ENCODE peak calls at places on chromosomes 12 and 14, in five cellular contexts. One of them, this sample, is unnamed.

GRCh38 chr14:101601603-101602465 is 40.5 kb downstream of the DIO3 start:
- DNase-seq in kidney glomerular epithelial cell: no peak
- DNase-seq in GM06990: no peak
- DNase-seq in HEK293T: no peak
- DNase-seq in gastrocnemius medialis: no peak
- DNase-seq in this sample: no peak

GRCh38 chr14:100906420-100906819 is 2.9 kb upstream of the RTL1 start:
- DNase-seq in HEK293T: no peak
- DNase-seq in kidney glomerular epithelial cell: no peak
- DNase-seq in gastrocnemius medialis: no peak
- DNase-seq in GM06990: no peak
- DNase-seq in this sample: peak

GRCh38 chr12:12562016-12562483 is 613 bp downstream of the DUSP16 start:
- DNase-seq in gastrocnemius medialis: peak
- DNase-seq in GM06990: peak
- DNase-seq in kidney glomerular epithelial cell: no peak
- DNase-seq in HEK293T: peak
- DNase-seq in this sample: peak

GRCh38 chr12:115137812-115138521 is 454.0 kb upstream of the TBX3 start:
- DNase-seq in HEK293T: no peak
- DNase-seq in kidney glomerular epithelial cell: no peak
- DNase-seq in gastrocnemius medialis: no peak
- DNase-seq in GM06990: no peak
- DNase-seq in this sample: no peak

GRCh38 chr12:120286768-120287490 is 4.8 kb downstream of the RNU4-2 start:
- DNase-seq in GM06990: no peak
- DNase-seq in HEK293T: no peak
- DNase-seq in gastrocnemius medialis: no peak
- DNase-seq in kidney glomerular epithelial cell: no peak
- DNase-seq in this sample: no peak

GRCh38 chr12:95304673-95305198 is 87.1 kb downstream of the VEZT start:
- DNase-seq in GM06990: no peak
- DNase-seq in gastrocnemius medialis: no peak
- DNase-seq in kidney glomerular epithelial cell: no peak
- DNase-seq in HEK293T: no peak
- DNase-seq in this sample: no peak

GRCh38 chr14:69980457-69981414 is 101.5 kb downstream of the SMOC1 start:
- DNase-seq in gastrocnemius medialis: no peak
- DNase-seq in GM06990: no peak
- DNase-seq in kidney glomerular epithelial cell: no peak
- DNase-seq in HEK293T: no peak
- DNase-seq in this sample: no peak

GRCh38 chr12:89947437-89948265 is 239.0 kb upstream of the ATP2B1 start:
- DNase-seq in gastrocnemius medialis: no peak
- DNase-seq in kidney glomerular epithelial cell: no peak
- DNase-seq in GM06990: no peak
- DNase-seq in HEK293T: no peak
- DNase-seq in this sample: no peak

GRCh38 chr12:79826267-79827128 is 108.4 kb downstream of the PPP1R12A start:
- DNase-seq in GM06990: no peak
- DNase-seq in gastrocnemius medialis: no peak
- DNase-seq in kidney glomerular epithelial cell: no peak
- DNase-seq in HEK293T: no peak
- DNase-seq in this sample: no peak

GRCh38 chr12:121709478-121709890 is 3.1 kb upstream of the TMEM120B start:
- DNase-seq in gastrocnemius medialis: no peak
- DNase-seq in HEK293T: no peak
- DNase-seq in kidney glomerular epithelial cell: no peak
- DNase-seq in GM06990: no peak
- DNase-seq in this sample: no peak

GRCh38 chr14:55372423-55372822 is 39.2 kb downstream of the ATG14 start:
- DNase-seq in HEK293T: no peak
- DNase-seq in gastrocnemius medialis: no peak
- DNase-seq in kidney glomerular epithelial cell: no peak
- DNase-seq in GM06990: no peak
- DNase-seq in this sample: no peak

GRCh38 chr12:124399622-124400021 is 104.7 kb downstream of the RFLNA start:
- DNase-seq in gastrocnemius medialis: no peak
- DNase-seq in HEK293T: peak
- DNase-seq in GM06990: no peak
- DNase-seq in kidney glomerular epithelial cell: no peak
- DNase-seq in this sample: peak

GRCh38 chr14:30242742-30243141 is 315.1 kb upstream of the PRKD1 start:
- DNase-seq in gastrocnemius medialis: no peak
- DNase-seq in kidney glomerular epithelial cell: no peak
- DNase-seq in HEK293T: no peak
- DNase-seq in GM06990: no peak
- DNase-seq in this sample: no peak

GRCh38 chr12:1845427-1845826 is 25.1 kb downstream of the LRTM2 start:
- DNase-seq in kidney glomerular epithelial cell: no peak
- DNase-seq in HEK293T: no peak
- DNase-seq in gastrocnemius medialis: no peak
- DNase-seq in GM06990: no peak
- DNase-seq in this sample: no peak

GRCh38 chr14:37813746-37814145 is 218.3 kb downstream of the TTC6 start:
- DNase-seq in gastrocnemius medialis: no peak
- DNase-seq in kidney glomerular epithelial cell: no peak
- DNase-seq in HEK293T: no peak
- DNase-seq in GM06990: no peak
- DNase-seq in this sample: no peak

GRCh38 chr14:91373591-91374245 is 43.9 kb downstream of the CCDC88C start:
- DNase-seq in GM06990: peak
- DNase-seq in gastrocnemius medialis: no peak
- DNase-seq in HEK293T: no peak
- DNase-seq in kidney glomerular epithelial cell: no peak
- DNase-seq in this sample: no peak

GRCh38 chr14:87896393-87897380 is 96.3 kb downstream of the GALC start:
- DNase-seq in gastrocnemius medialis: no peak
- DNase-seq in GM06990: no peak
- DNase-seq in HEK293T: peak
- DNase-seq in kidney glomerular epithelial cell: peak
- DNase-seq in this sample: peak

GRCh38 chr12:32051511-32052299 is 54.9 kb upstream of the BICD1 start:
- DNase-seq in HEK293T: no peak
- DNase-seq in gastrocnemius medialis: no peak
- DNase-seq in GM06990: no peak
- DNase-seq in kidney glomerular epithelial cell: peak
- DNase-seq in this sample: no peak

GRCh38 chr14:23113346-23114119 is 5.5 kb downstream of the CEBPE start:
- DNase-seq in GM06990: no peak
- DNase-seq in HEK293T: no peak
- DNase-seq in gastrocnemius medialis: no peak
- DNase-seq in kidney glomerular epithelial cell: no peak
- DNase-seq in this sample: no peak

GRCh38 chr12:53005215-53005985 is 856 bp upstream of the EIF4B start:
- DNase-seq in GM06990: no peak
- DNase-seq in gastrocnemius medialis: no peak
- DNase-seq in HEK293T: no peak
- DNase-seq in kidney glomerular epithelial cell: peak
- DNase-seq in this sample: peak

GRCh38 chr14:59318908-59319307 is 130.4 kb downstream of the DAAM1 start:
- DNase-seq in GM06990: no peak
- DNase-seq in gastrocnemius medialis: no peak
- DNase-seq in HEK293T: no peak
- DNase-seq in kidney glomerular epithelial cell: no peak
- DNase-seq in this sample: no peak

GRCh38 chr14:103549361-103550311 is 12.8 kb downstream of the BAG5 start:
- DNase-seq in HEK293T: no peak
- DNase-seq in gastrocnemius medialis: no peak
- DNase-seq in kidney glomerular epithelial cell: no peak
- DNase-seq in GM06990: peak
- DNase-seq in this sample: no peak

GRCh38 chr12:123140675-123141614 is 9.9 kb downstream of the PITPNM2 start:
- DNase-seq in gastrocnemius medialis: no peak
- DNase-seq in GM06990: no peak
- DNase-seq in HEK293T: no peak
- DNase-seq in kidney glomerular epithelial cell: no peak
- DNase-seq in this sample: no peak

GRCh38 chr14:64971890-64972785 is at the start of gene RAB15:
- DNase-seq in GM06990: peak
- DNase-seq in HEK293T: peak
- DNase-seq in kidney glomerular epithelial cell: peak
- DNase-seq in gastrocnemius medialis: no peak
- DNase-seq in this sample: peak

GRCh38 chr12:26787125-26787495 is 45.9 kb downstream of the ITPR2 start:
- DNase-seq in HEK293T: no peak
- DNase-seq in GM06990: no peak
- DNase-seq in gastrocnemius medialis: no peak
- DNase-seq in kidney glomerular epithelial cell: peak
- DNase-seq in this sample: no peak

GRCh38 chr12:71085575-71085974 is 72.2 kb downstream of the TSPAN8 start:
- DNase-seq in gastrocnemius medialis: no peak
- DNase-seq in GM06990: no peak
- DNase-seq in kidney glomerular epithelial cell: no peak
- DNase-seq in HEK293T: no peak
- DNase-seq in this sample: no peak

GRCh38 chr14:73695997-73696396 is 18.2 kb downstream of the PNMA1 start:
- DNase-seq in kidney glomerular epithelial cell: no peak
- DNase-seq in GM06990: peak
- DNase-seq in HEK293T: no peak
- DNase-seq in gastrocnemius medialis: no peak
- DNase-seq in this sample: no peak

GRCh38 chr12:105820407-105821140 is 318.2 kb downstream of the NUAK1 start:
- DNase-seq in HEK293T: no peak
- DNase-seq in gastrocnemius medialis: peak
- DNase-seq in kidney glomerular epithelial cell: peak
- DNase-seq in GM06990: no peak
- DNase-seq in this sample: no peak

GRCh38 chr14:62098357-62098756 is 336.1 kb downstream of the SNAPC1 start:
- DNase-seq in GM06990: no peak
- DNase-seq in HEK293T: no peak
- DNase-seq in kidney glomerular epithelial cell: no peak
- DNase-seq in gastrocnemius medialis: no peak
- DNase-seq in this sample: no peak

GRCh38 chr12:116059901-116060300 is 217.6 kb downstream of the MED13L start:
- DNase-seq in kidney glomerular epithelial cell: no peak
- DNase-seq in gastrocnemius medialis: no peak
- DNase-seq in GM06990: no peak
- DNase-seq in HEK293T: no peak
- DNase-seq in this sample: no peak

GRCh38 chr12:56221233-56221756 is 427 bp downstream of the RNF41 start:
- DNase-seq in GM06990: no peak
- DNase-seq in HEK293T: peak
- DNase-seq in gastrocnemius medialis: no peak
- DNase-seq in kidney glomerular epithelial cell: no peak
- DNase-seq in this sample: peak

GRCh38 chr14:97380539-97380941 is 583.4 kb downstream of the VRK1 start:
- DNase-seq in kidney glomerular epithelial cell: no peak
- DNase-seq in HEK293T: no peak
- DNase-seq in gastrocnemius medialis: no peak
- DNase-seq in GM06990: no peak
- DNase-seq in this sample: no peak

GRCh38 chr12:127389923-127390322 is 877.0 kb upstream of the TMEM132C start:
- DNase-seq in HEK293T: no peak
- DNase-seq in kidney glomerular epithelial cell: peak
- DNase-seq in GM06990: no peak
- DNase-seq in gastrocnemius medialis: no peak
- DNase-seq in this sample: no peak

GRCh38 chr12:54378791-54379400 is 5.6 kb downstream of the ZNF385A start:
- DNase-seq in gastrocnemius medialis: no peak
- DNase-seq in HEK293T: peak
- DNase-seq in kidney glomerular epithelial cell: no peak
- DNase-seq in GM06990: no peak
- DNase-seq in this sample: peak

GRCh38 chr14:59360923-59361794 is 104.0 kb downstream of the GPR135 start:
- DNase-seq in GM06990: no peak
- DNase-seq in HEK293T: no peak
- DNase-seq in kidney glomerular epithelial cell: peak
- DNase-seq in gastrocnemius medialis: peak
- DNase-seq in this sample: no peak

GRCh38 chr12:120534703-120535655 is 823 bp downstream of the RNF10 start:
- DNase-seq in HEK293T: peak
- DNase-seq in gastrocnemius medialis: no peak
- DNase-seq in GM06990: peak
- DNase-seq in kidney glomerular epithelial cell: peak
- DNase-seq in this sample: peak

GRCh38 chr12:21599143-21599999 is 5.3 kb downstream of the GYS2 start:
- DNase-seq in gastrocnemius medialis: no peak
- DNase-seq in kidney glomerular epithelial cell: no peak
- DNase-seq in HEK293T: no peak
- DNase-seq in GM06990: peak
- DNase-seq in this sample: no peak

GRCh38 chr12:132152411-132152821 is 8.2 kb downstream of the NOC4L start:
- DNase-seq in GM06990: no peak
- DNase-seq in kidney glomerular epithelial cell: no peak
- DNase-seq in HEK293T: no peak
- DNase-seq in gastrocnemius medialis: no peak
- DNase-seq in this sample: no peak

GRCh38 chr14:25049559-25050493 is at the start of gene STXBP6:
- DNase-seq in kidney glomerular epithelial cell: peak
- DNase-seq in gastrocnemius medialis: no peak
- DNase-seq in GM06990: peak
- DNase-seq in HEK293T: peak
- DNase-seq in this sample: peak